ENCODE peak calls at places on chromosomes 13 and 19, in eight cellular contexts. N, L, A, F, S, T, O and I are unnamed samples.
A peak's percentile ranks its signal among the peaks of the same experiment; 100 is the strongest.

GRCh38 chr19:31252476-31252875 is 96.8 kb downstream of the TSHZ3 start:
- DNase-seq in N (no peak), L (no peak), A (no peak), F (no peak), S (no peak), T (no peak), O (no peak), I (no peak)

GRCh38 chr19:45424191-45425058 is 708 bp upstream of the ERCC1 start:
- DNase-seq in N (peak; percentile 62), L (peak; percentile 69), A (no peak), F (no peak), S (no peak), T (peak; percentile 59), O (peak; percentile 99), I (peak; percentile 66)

GRCh38 chr19:1748115-1748702 is 5.1 kb upstream of the ONECUT3 start:
- DNase-seq in N (peak; percentile 40), L (no peak), A (no peak), F (no peak), S (no peak), T (no peak), O (no peak), I (no peak)

GRCh38 chr13:25691654-25692053 is 319.9 kb downstream of the ATP8A2 start:
- DNase-seq in N (no peak), L (no peak), A (no peak), F (no peak), S (no peak), T (no peak), O (no peak), I (no peak)

GRCh38 chr13:113034451-113035208 is 65.6 kb downstream of the MCF2L start:
- DNase-seq in N (peak; percentile 35), L (peak; percentile 61), A (peak; percentile 44), F (no peak), S (no peak), T (peak; percentile 81), O (peak; percentile 52), I (no peak)

GRCh38 chr19:12884627-12884925 is 2.4 kb downstream of the KLF1 start:
- DNase-seq in N (no peak), L (no peak), A (no peak), F (no peak), S (no peak), T (no peak), O (no peak), I (no peak)

GRCh38 chr13:67619346-67619745 is 389.2 kb upstream of the PCDH9 start:
- DNase-seq in N (no peak), L (no peak), A (no peak), F (no peak), S (no peak), T (no peak), O (peak; percentile 38), I (no peak)

GRCh38 chr19:28667348-28667977 is 545.5 kb downstream of the UQCRFS1 start:
- DNase-seq in N (no peak), L (no peak), A (no peak), F (no peak), S (no peak), T (no peak), O (no peak), I (no peak)

GRCh38 chr19:55647732-55648656 is at the start of gene CCDC106:
- DNase-seq in N (no peak), L (peak; percentile 45), A (peak; percentile 55), F (peak; percentile 58), S (no peak), T (peak; percentile 69), O (peak; percentile 82), I (no peak)